ENCODE peak calls at places on chromosome 9, in seven cellular contexts. L, U, S, T, M, E and Q are unnamed samples. For H3K4me1, the result is how much of the 10 kb centered on the place peaks cover.

GRCh38 chr9:14311940-14312572 is 1.9 kb downstream of the NFIB start:
- DNase-seq in E (no peak), M (no peak), T (no peak), U (no peak), S (peak), L (no peak), Q (no peak)

GRCh38 chr9:35035851-35036701 is 36.3 kb downstream of the VCP start:
- DNase-seq in L (peak), U (peak), T (no peak), S (no peak), M (peak), E (no peak), Q (no peak)

GRCh38 chr9:107620801-107621200 is 131.2 kb upstream of the KLF4 start:
- DNase-seq in S (no peak), E (no peak), T (no peak), L (no peak), U (no peak), M (no peak), Q (no peak)

GRCh38 chr9:135146766-135147472 is 59.5 kb downstream of the OLFM1 start:
- DNase-seq in T (no peak), M (no peak), L (no peak), U (no peak), E (no peak), S (no peak), Q (no peak)

GRCh38 chr9:130327781-130328348 is 62.3 kb downstream of the HMCN2 start:
- DNase-seq in S (no peak), E (peak), T (peak), U (peak), L (no peak), M (no peak), Q (peak)

GRCh38 chr9:129584136-129584535 is 36.8 kb downstream of the C9orf50 start:
- DNase-seq in M (peak), E (peak), S (peak), T (peak), U (peak), L (peak), Q (no peak)

GRCh38 chr9:129910628-129911567 is 75.6 kb downstream of the USP20 start:
- DNase-seq in U (peak), S (peak), M (no peak), T (peak), L (no peak), E (no peak), Q (no peak)

GRCh38 chr9:16445141-16445920 is 425.1 kb downstream of the BNC2 start:
- DNase-seq in T (no peak), M (no peak), S (peak), U (peak), E (no peak), L (no peak), Q (no peak)

GRCh38 chr9:32264171-32264862 is 120.1 kb upstream of the ACO1 start:
- DNase-seq in U (peak), T (no peak), S (no peak), E (no peak), M (no peak), L (peak), Q (no peak)

GRCh38 chr9:98701576-98701975 is 7.2 kb downstream of the GABBR2 start:
- DNase-seq in L (no peak), M (no peak), T (no peak), U (no peak), E (no peak), S (no peak), Q (no peak)

GRCh38 chr9:83346655-83347393 is 191.4 kb downstream of the FRMD3 start:
- DNase-seq in U (no peak), L (no peak), S (no peak), E (no peak), T (no peak), M (no peak), Q (no peak)

DNA sequence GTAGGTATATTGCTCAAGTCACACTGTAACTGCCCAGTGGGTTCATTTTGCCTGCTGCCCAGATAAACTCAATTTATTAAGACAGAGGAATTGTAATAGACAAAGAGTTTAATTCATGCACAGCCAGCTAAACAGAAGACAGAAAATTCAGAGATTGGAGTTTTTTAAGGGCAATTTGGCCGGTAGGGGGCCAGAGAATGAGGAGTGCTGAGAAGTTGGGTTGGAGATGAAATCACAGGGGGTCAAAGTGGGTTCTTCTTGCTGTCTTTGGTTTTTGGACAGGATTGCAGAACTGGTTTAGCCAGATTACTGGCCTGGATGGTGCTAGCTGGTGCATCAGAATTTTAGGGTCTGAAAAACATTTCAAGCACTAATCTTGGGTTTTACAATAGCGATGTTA is 20.7 kb upstream of the IL33 start:
- DNase-seq in L (peak), M (no peak), T (no peak), S (no peak), U (no peak), E (no peak), Q (no peak)
- TF ChIP-seq CTCF in L (peak), M (no peak), T (no peak), S (no peak), U (peak), E (no peak), Q (no peak)

GRCh38 chr9:110106698-110107097 is 101.3 kb downstream of the C9orf152 start:
- DNase-seq in T (no peak), U (no peak), S (no peak), M (no peak), L (no peak), E (no peak), Q (no peak)
- H3K4me1 ChIP-seq in T (under half), U (under half), S (under half), M (under half), L (under half), E (under half), Q (under half)

DNA sequence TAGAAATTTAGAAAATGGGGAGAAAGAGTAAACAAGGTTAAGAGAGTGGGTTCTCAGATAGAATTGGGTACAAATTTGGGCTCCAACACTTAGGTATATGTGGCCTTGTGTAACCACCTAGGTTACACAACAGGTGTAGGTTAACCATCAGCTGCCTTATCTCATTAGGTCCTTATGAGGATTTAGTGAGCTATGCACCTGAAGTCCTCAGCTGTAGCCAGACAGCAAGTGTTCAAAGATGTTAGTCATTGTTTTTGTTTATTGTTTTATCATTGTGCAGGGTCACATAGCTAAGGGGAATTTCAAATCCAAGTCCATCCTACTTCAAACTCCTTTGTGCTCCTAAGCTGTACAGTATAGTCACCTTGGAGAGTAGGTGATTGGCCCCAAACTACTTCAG is 970 bp upstream of the TRIM32 start:
- DNase-seq in S (peak), L (no peak), M (no peak), U (peak), E (no peak), T (no peak), Q (no peak)
- H3K4me3 ChIP-seq in S (peak), L (peak), M (peak), U (no peak), E (peak), T (no peak), Q (peak)

GRCh38 chr9:137162505-137163100 is 7.2 kb downstream of the LRRC26 start:
- DNase-seq in M (no peak), T (no peak), L (peak), U (no peak), E (peak), S (no peak), Q (no peak)
- TF ChIP-seq CTCF in M (peak), T (no peak), L (peak), U (no peak), E (no peak), S (no peak), Q (no peak)